ENCODE peak calls at places on chromosome 3, in six cellular contexts. U is GM23248; R is upper lobe of right lung; C is ovary; Q is fibroblast of lung; G is Jurkat, Clone E6-1. O is an unnamed sample.

GRCh38 chr3:11721114-11721440 is 77.4 kb upstream of the VGLL4 start:
- DNase-seq in U (no peak), R (no peak), C (no peak), Q (no peak), G (no peak), O (no peak)

GRCh38 chr3:94011208-94011842 is 17.1 kb downstream of the STX19 start:
- DNase-seq in U (no peak), R (no peak), C (no peak), Q (no peak), G (no peak), O (no peak)

GRCh38 chr3:196288141-196288460 is 575 bp upstream of the PCYT1A start:
- DNase-seq in U (peak), R (no peak), C (no peak), Q (no peak), G (no peak), O (no peak)

GRCh38 chr3:112813723-112814171 is 32.9 kb downstream of the CD200R1L start:
- DNase-seq in U (peak), R (no peak), C (no peak), Q (peak), G (no peak), O (peak)

GRCh38 chr3:182258538-182259177 is 534.6 kb upstream of the ATP11B start:
- DNase-seq in U (peak), R (no peak), C (no peak), Q (peak), G (peak), O (peak)

GRCh38 chr3:167978071-167978470 is 117.7 kb downstream of the GOLIM4 start:
- DNase-seq in U (no peak), R (no peak), C (no peak), Q (peak), G (no peak), O (no peak)

GRCh38 chr3:150469031-150469930 is 61.2 kb downstream of the TSC22D2 start:
- DNase-seq in U (peak), R (no peak), C (peak), Q (peak), G (no peak), O (no peak)

GRCh38 chr3:58013099-58013498 is 4.9 kb downstream of the FLNB start:
- DNase-seq in U (no peak), R (no peak), C (no peak), Q (no peak), G (no peak), O (no peak)

GRCh38 chr3:187651282-187651681 is 18.9 kb downstream of the SST start:
- DNase-seq in U (no peak), R (no peak), C (no peak), Q (no peak), G (no peak), O (no peak)

GRCh38 chr3:30170681-30171438 is 435.5 kb upstream of the TGFBR2 start:
- DNase-seq in U (no peak), R (no peak), C (no peak), Q (no peak), G (no peak), O (peak)

GRCh38 chr3:133463441-133463860 is 63.6 kb downstream of the BFSP2 start:
- DNase-seq in U (no peak), R (no peak), C (no peak), Q (no peak), G (no peak), O (peak)

GRCh38 chr3:153503873-153504272 is 341.8 kb downstream of the RAP2B start:
- DNase-seq in U (peak), R (no peak), C (no peak), Q (no peak), G (no peak), O (no peak)

GRCh38 chr3:183182732-183183610 is 20.4 kb upstream of the LAMP3 start:
- DNase-seq in U (no peak), R (no peak), C (no peak), Q (no peak), G (no peak), O (no peak)

GRCh38 chr3:105653868-105654267 is 214.9 kb downstream of the CBLB start:
- DNase-seq in U (no peak), R (no peak), C (no peak), Q (no peak), G (no peak), O (no peak)

GRCh38 chr3:166425021-166425420 is 587.8 kb upstream of the BCHE start:
- DNase-seq in U (no peak), R (no peak), C (no peak), Q (no peak), G (no peak), O (no peak)

GRCh38 chr3:184174278-184174645 is 393 bp upstream of the AP2M1 start:
- DNase-seq in U (no peak), R (no peak), C (no peak), Q (no peak), G (no peak), O (no peak)

GRCh38 chr3:185701891-185702563 is 115.9 kb downstream of the SENP2 start:
- DNase-seq in U (no peak), R (no peak), C (no peak), Q (no peak), G (no peak), O (no peak)

GRCh38 chr3:197295871-197296270 is 2.5 kb downstream of the DLG1 start:
- DNase-seq in U (no peak), R (no peak), C (no peak), Q (peak), G (no peak), O (peak)
- H3K4me3 ChIP-seq in U (peak), R (peak), C (no peak), Q (no peak), G (no peak), O (no peak)

DNA sequence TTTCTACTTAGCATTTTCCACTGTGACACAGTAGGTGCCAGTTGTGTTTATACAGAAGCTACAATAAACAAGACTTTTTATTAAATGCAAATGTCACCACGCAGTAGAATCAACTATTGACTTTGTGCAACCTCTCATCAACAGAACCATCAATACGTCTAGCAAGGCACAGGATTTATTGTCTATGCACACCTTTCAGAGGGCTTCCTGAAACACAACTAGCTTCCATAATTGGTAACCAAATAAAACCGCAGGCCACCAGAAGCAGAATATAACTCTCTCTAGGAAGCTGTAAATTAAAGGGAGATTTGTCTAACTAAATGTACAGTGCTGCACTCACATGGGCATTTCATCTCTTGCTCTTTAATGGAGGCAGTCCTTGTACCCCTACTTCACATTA is 93.1 kb downstream of the FHIT start:
- DNase-seq in U (no peak), R (no peak), C (no peak), Q (no peak), G (no peak), O (no peak)
- H3K4me3 ChIP-seq in U (no peak), R (no peak), C (no peak), Q (no peak), G (no peak), O (no peak)

DNA sequence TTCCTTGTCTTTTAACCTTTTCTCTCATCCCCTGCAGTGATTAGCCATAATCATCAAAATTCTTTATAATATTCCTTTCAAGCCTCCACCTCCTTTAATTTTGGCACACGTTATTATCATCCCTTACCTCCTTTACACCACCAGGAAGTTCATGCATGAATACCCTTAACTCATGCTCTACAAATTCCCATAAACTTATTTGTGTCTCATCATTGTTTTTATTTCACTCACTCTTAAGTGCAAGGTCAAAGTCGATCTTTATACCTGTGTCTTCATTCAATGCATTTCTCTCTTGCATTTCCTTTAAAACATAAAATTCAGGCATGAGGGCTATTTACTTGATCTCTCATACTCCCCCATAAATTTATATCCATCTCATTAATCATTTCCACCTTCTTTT is 1064.6 kb upstream of the CADM2 start:
- DNase-seq in U (no peak), R (no peak), C (no peak), Q (no peak), G (no peak), O (no peak)
- H3K4me3 ChIP-seq in U (no peak), R (no peak), C (no peak), Q (no peak), G (no peak), O (no peak)

GRCh38 chr3:157436583-157437300 is at the start of gene PTX3:
- DNase-seq in U (peak), R (peak), C (no peak), Q (peak), G (no peak), O (no peak)
- H3K4me3 ChIP-seq in U (peak), R (peak), C (peak), Q (peak), G (no peak), O (peak)